ENCODE peak calls at places on chromosomes 13 and 19, in five cellular contexts. One of them, this sample, is unnamed. For H3K4me1, the result is how much of the 10 kb centered on the place peaks cover.

GRCh38 chr19:48290341-48290922 is 20.6 kb downstream of the ZNF114 start:
- DNase-seq in iPS DF 6.9: peak
- DNase-seq in body of pancreas: no peak
- DNase-seq in fibroblast of lung: peak
- DNase-seq in upper lobe of left lung: no peak
- DNase-seq in this sample: no peak

GRCh38 chr13:99046851-99047250 is 69.0 kb upstream of the DOCK9 start:
- DNase-seq in iPS DF 6.9: no peak
- DNase-seq in body of pancreas: no peak
- DNase-seq in fibroblast of lung: no peak
- DNase-seq in upper lobe of left lung: no peak
- DNase-seq in this sample: no peak

GRCh38 chr13:81480634-81481033 is 1139.7 kb upstream of the SPRY2 start:
- DNase-seq in iPS DF 6.9: no peak
- DNase-seq in body of pancreas: no peak
- DNase-seq in fibroblast of lung: no peak
- DNase-seq in upper lobe of left lung: no peak
- DNase-seq in this sample: no peak

GRCh38 chr19:43780706-43781525 is at the start of gene KCNN4:
- DNase-seq in iPS DF 6.9: no peak
- DNase-seq in body of pancreas: no peak
- DNase-seq in fibroblast of lung: peak
- DNase-seq in upper lobe of left lung: peak
- DNase-seq in this sample: peak

GRCh38 chr19:355134-355533 is 10.5 kb upstream of the MIER2 start:
- DNase-seq in iPS DF 6.9: no peak
- DNase-seq in body of pancreas: no peak
- DNase-seq in fibroblast of lung: no peak
- DNase-seq in upper lobe of left lung: no peak
- DNase-seq in this sample: no peak

GRCh38 chr19:40771101-40771539 is 4.2 kb upstream of the MIA start:
- DNase-seq in iPS DF 6.9: no peak
- DNase-seq in body of pancreas: no peak
- DNase-seq in fibroblast of lung: no peak
- DNase-seq in upper lobe of left lung: no peak
- DNase-seq in this sample: no peak

GRCh38 chr13:111177081-111177711 is 62.1 kb downstream of the ARHGEF7 start:
- DNase-seq in iPS DF 6.9: no peak
- DNase-seq in body of pancreas: peak
- DNase-seq in fibroblast of lung: peak
- DNase-seq in upper lobe of left lung: peak
- DNase-seq in this sample: no peak

GRCh38 chr19:46456930-46457329 is 14.4 kb downstream of the PNMA8A start:
- DNase-seq in iPS DF 6.9: no peak
- DNase-seq in body of pancreas: no peak
- DNase-seq in fibroblast of lung: no peak
- DNase-seq in upper lobe of left lung: no peak
- DNase-seq in this sample: peak

DNA sequence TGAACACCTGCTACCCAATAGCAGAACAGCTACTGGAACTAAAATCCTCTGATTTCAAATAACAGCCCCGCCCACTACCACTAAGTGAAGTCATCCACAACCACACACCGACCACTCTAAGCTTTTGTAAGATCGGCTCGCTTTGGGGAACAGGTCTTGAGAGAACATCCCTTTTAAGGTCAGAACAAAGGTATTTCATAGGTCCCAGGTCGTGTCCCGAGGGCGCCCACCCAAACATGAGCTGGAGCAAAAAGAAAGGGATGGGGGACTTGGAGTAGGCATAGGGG is 252 bp downstream of the ZAR1L start:
- DNase-seq in iPS DF 6.9: peak
- DNase-seq in body of pancreas: peak
- DNase-seq in fibroblast of lung: peak
- DNase-seq in upper lobe of left lung: no peak
- DNase-seq in this sample: no peak
- H3K4me1 ChIP-seq in iPS DF 6.9: under half
- H3K4me1 ChIP-seq in body of pancreas: under half
- H3K4me1 ChIP-seq in fibroblast of lung: under half
- H3K4me1 ChIP-seq in upper lobe of left lung: under half
- H3K4me1 ChIP-seq in this sample: under half

GRCh38 chr19:18196511-18196845 is 3.5 kb downstream of the MPV17L2 start:
- DNase-seq in iPS DF 6.9: no peak
- DNase-seq in body of pancreas: no peak
- DNase-seq in fibroblast of lung: no peak
- DNase-seq in upper lobe of left lung: no peak
- DNase-seq in this sample: no peak

GRCh38 chr19:18192673-18193387 is at the start of gene MPV17L2:
- DNase-seq in iPS DF 6.9: peak
- DNase-seq in body of pancreas: peak
- DNase-seq in fibroblast of lung: peak
- DNase-seq in upper lobe of left lung: peak
- DNase-seq in this sample: peak

GRCh38 chr19:18193388-18194207 is 580 bp downstream of the MPV17L2 start:
- DNase-seq in iPS DF 6.9: no peak
- DNase-seq in body of pancreas: no peak
- DNase-seq in fibroblast of lung: no peak
- DNase-seq in upper lobe of left lung: no peak
- DNase-seq in this sample: no peak

GRCh38 chr19:18194208-18194530 is 1.2 kb downstream of the MPV17L2 start:
- DNase-seq in iPS DF 6.9: no peak
- DNase-seq in body of pancreas: no peak
- DNase-seq in fibroblast of lung: no peak
- DNase-seq in upper lobe of left lung: no peak
- DNase-seq in this sample: no peak

GRCh38 chr19:18194554-18195238 is 1.7 kb downstream of the MPV17L2 start:
- DNase-seq in iPS DF 6.9: no peak
- DNase-seq in body of pancreas: peak
- DNase-seq in fibroblast of lung: peak
- DNase-seq in upper lobe of left lung: peak
- DNase-seq in this sample: peak
- H3K4me3 ChIP-seq in iPS DF 6.9: peak
- H3K4me3 ChIP-seq in body of pancreas: no peak
- H3K4me3 ChIP-seq in fibroblast of lung: no peak
- H3K4me3 ChIP-seq in upper lobe of left lung: no peak
- H3K4me3 ChIP-seq in this sample: peak

GRCh38 chr19:13042443-13043130 is 47.3 kb downstream of the NFIX start:
- DNase-seq in iPS DF 6.9: no peak
- DNase-seq in body of pancreas: no peak
- DNase-seq in fibroblast of lung: peak
- DNase-seq in upper lobe of left lung: no peak
- DNase-seq in this sample: no peak

GRCh38 chr19:13043285-13043684 is 48.0 kb downstream of the NFIX start:
- DNase-seq in iPS DF 6.9: no peak
- DNase-seq in body of pancreas: peak
- DNase-seq in fibroblast of lung: no peak
- DNase-seq in upper lobe of left lung: peak
- DNase-seq in this sample: no peak

GRCh38 chr19:13044160-13044853 is 49.0 kb downstream of the NFIX start:
- DNase-seq in iPS DF 6.9: no peak
- DNase-seq in body of pancreas: no peak
- DNase-seq in fibroblast of lung: no peak
- DNase-seq in upper lobe of left lung: no peak
- DNase-seq in this sample: no peak

GRCh38 chr19:13047374-13047773 is 52.1 kb downstream of the NFIX start:
- DNase-seq in iPS DF 6.9: no peak
- DNase-seq in body of pancreas: no peak
- DNase-seq in fibroblast of lung: no peak
- DNase-seq in upper lobe of left lung: no peak
- DNase-seq in this sample: no peak

DNA sequence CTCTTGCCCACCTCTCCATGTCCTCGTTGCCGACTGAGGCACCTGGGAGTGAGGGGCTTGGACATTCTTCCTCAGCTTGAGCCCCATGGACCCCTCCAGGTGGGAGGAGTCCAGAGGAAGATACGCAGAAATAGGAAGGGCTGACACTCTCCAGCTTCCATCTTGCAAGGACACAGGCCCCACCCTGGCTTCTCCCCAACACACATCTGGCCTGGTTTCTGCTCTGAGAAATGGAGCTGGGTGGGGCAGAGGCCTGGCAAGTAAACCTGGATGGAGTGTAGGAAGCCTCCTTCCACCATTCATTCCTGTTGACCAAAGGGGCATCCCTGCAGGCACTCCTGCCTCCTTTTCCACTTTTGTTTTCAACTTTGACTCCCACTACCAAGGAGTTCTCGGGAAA is 50.5 kb downstream of the NFIX start:
- DNase-seq in iPS DF 6.9: no peak
- DNase-seq in body of pancreas: no peak
- DNase-seq in fibroblast of lung: no peak
- DNase-seq in upper lobe of left lung: no peak
- DNase-seq in this sample: no peak
- H3K4me1 ChIP-seq in iPS DF 6.9: under half
- H3K4me1 ChIP-seq in body of pancreas: under half
- H3K4me1 ChIP-seq in fibroblast of lung: under half
- H3K4me1 ChIP-seq in upper lobe of left lung: half or more
- H3K4me1 ChIP-seq in this sample: half or more

DNA sequence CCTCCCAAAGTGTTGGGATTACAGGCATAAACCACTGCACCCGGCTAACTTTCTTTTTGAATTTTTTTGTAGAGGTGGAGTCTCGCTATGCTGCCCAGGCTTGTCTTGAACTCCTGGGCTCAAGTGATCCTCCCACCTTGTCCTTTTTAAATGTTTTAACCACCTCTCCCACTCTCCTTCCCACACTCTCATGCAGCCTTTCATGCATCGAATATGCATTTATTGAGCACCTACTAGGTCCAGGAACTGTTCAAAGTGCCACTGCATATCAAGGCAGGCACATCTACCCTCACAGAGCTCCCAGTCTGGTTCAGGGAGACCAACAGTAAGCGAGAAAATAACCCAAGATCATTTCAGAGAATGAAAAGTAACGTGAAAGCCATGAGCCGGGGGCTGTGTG is 1.2 kb downstream of the TICAM1 start:
- DNase-seq in iPS DF 6.9: no peak
- DNase-seq in body of pancreas: no peak
- DNase-seq in fibroblast of lung: no peak
- DNase-seq in upper lobe of left lung: no peak
- DNase-seq in this sample: no peak
- H3K4me3 ChIP-seq in iPS DF 6.9: no peak
- H3K4me3 ChIP-seq in body of pancreas: no peak
- H3K4me3 ChIP-seq in fibroblast of lung: peak
- H3K4me3 ChIP-seq in upper lobe of left lung: peak
- H3K4me3 ChIP-seq in this sample: peak

GRCh38 chr13:113489171-113489548 is 1.4 kb downstream of the DCUN1D2 start:
- DNase-seq in iPS DF 6.9: no peak
- DNase-seq in body of pancreas: peak
- DNase-seq in fibroblast of lung: peak
- DNase-seq in upper lobe of left lung: no peak
- DNase-seq in this sample: no peak

GRCh38 chr13:113489549-113490495 is 689 bp downstream of the DCUN1D2 start:
- DNase-seq in iPS DF 6.9: no peak
- DNase-seq in body of pancreas: no peak
- DNase-seq in fibroblast of lung: peak
- DNase-seq in upper lobe of left lung: no peak
- DNase-seq in this sample: no peak

GRCh38 chr13:113490496-113491417 is at the start of gene DCUN1D2:
- DNase-seq in iPS DF 6.9: peak
- DNase-seq in body of pancreas: peak
- DNase-seq in fibroblast of lung: peak
- DNase-seq in upper lobe of left lung: peak
- DNase-seq in this sample: peak

GRCh38 chr13:113486698-113487097 is 3.8 kb downstream of the DCUN1D2 start:
- DNase-seq in iPS DF 6.9: no peak
- DNase-seq in body of pancreas: no peak
- DNase-seq in fibroblast of lung: no peak
- DNase-seq in upper lobe of left lung: no peak
- DNase-seq in this sample: no peak

GRCh38 chr13:113488283-113488682 is 2.2 kb downstream of the DCUN1D2 start:
- DNase-seq in iPS DF 6.9: no peak
- DNase-seq in body of pancreas: no peak
- DNase-seq in fibroblast of lung: no peak
- DNase-seq in upper lobe of left lung: no peak
- DNase-seq in this sample: no peak
- H3K4me1 ChIP-seq in iPS DF 6.9: under half
- H3K4me1 ChIP-seq in body of pancreas: under half
- H3K4me1 ChIP-seq in fibroblast of lung: under half
- H3K4me1 ChIP-seq in upper lobe of left lung: under half
- H3K4me1 ChIP-seq in this sample: under half

DNA sequence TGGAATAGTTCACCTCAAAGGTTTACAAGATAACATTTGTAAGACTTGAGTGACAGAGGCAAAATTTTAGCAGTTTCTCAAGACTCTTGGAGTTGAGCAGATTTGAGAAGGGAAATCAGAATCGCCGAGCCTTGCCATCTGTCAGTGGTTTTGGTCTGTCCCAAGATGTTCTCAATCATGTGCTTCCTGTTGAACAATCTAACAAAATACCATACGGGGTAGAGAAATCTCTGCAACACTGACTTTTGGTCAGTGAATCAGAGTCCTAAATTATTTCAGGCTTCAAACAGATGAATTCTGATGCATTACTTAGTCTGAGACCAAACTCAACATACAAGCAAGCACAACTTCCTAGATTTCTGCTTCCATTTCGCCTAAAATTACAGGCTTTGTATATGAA is 3.8 kb downstream of the KCTD12 start:
- DNase-seq in iPS DF 6.9: no peak
- DNase-seq in body of pancreas: no peak
- DNase-seq in fibroblast of lung: peak
- DNase-seq in upper lobe of left lung: no peak
- DNase-seq in this sample: no peak
- H3K4me3 ChIP-seq in iPS DF 6.9: no peak
- H3K4me3 ChIP-seq in body of pancreas: no peak
- H3K4me3 ChIP-seq in fibroblast of lung: peak
- H3K4me3 ChIP-seq in upper lobe of left lung: no peak
- H3K4me3 ChIP-seq in this sample: peak

GRCh38 chr19:49387936-49388372 is at the start of gene KASH5:
- DNase-seq in iPS DF 6.9: no peak
- DNase-seq in body of pancreas: peak
- DNase-seq in fibroblast of lung: peak
- DNase-seq in upper lobe of left lung: peak
- DNase-seq in this sample: peak
- H3K4me1 ChIP-seq in iPS DF 6.9: under half
- H3K4me1 ChIP-seq in body of pancreas: under half
- H3K4me1 ChIP-seq in fibroblast of lung: under half
- H3K4me1 ChIP-seq in upper lobe of left lung: under half
- H3K4me1 ChIP-seq in this sample: under half

GRCh38 chr19:1830568-1830967 is 17.7 kb downstream of the REXO1 start:
- DNase-seq in iPS DF 6.9: no peak
- DNase-seq in body of pancreas: no peak
- DNase-seq in fibroblast of lung: no peak
- DNase-seq in upper lobe of left lung: no peak
- DNase-seq in this sample: no peak
- H3K4me3 ChIP-seq in iPS DF 6.9: no peak
- H3K4me3 ChIP-seq in body of pancreas: no peak
- H3K4me3 ChIP-seq in fibroblast of lung: no peak
- H3K4me3 ChIP-seq in upper lobe of left lung: no peak
- H3K4me3 ChIP-seq in this sample: no peak

GRCh38 chr19:5951338-5951861 is 26.5 kb downstream of the RANBP3 start:
- DNase-seq in iPS DF 6.9: no peak
- DNase-seq in body of pancreas: no peak
- DNase-seq in fibroblast of lung: no peak
- DNase-seq in upper lobe of left lung: no peak
- DNase-seq in this sample: peak
- H3K4me1 ChIP-seq in iPS DF 6.9: under half
- H3K4me1 ChIP-seq in body of pancreas: half or more
- H3K4me1 ChIP-seq in fibroblast of lung: under half
- H3K4me1 ChIP-seq in upper lobe of left lung: half or more
- H3K4me1 ChIP-seq in this sample: half or more